ENCODE peak calls at places on chromosome 3, in nine cellular contexts. U is left ventricle myocardium inferior, D is progenitor cell of endocrine pancreas, P is foreskin fibroblast, M is HFF-Myc, F is endothelial cell, G is dorsolateral prefrontal cortex, R is B cell, Q is nephron progenitor cell. I is an unnamed sample.

GRCh38 chr3:149013726-149014125 is 22.4 kb downstream of the GYG1 start:
- DNase-seq in U (no peak), D (no peak), P (no peak), M (no peak), F (no peak), G (no peak), R (no peak), Q (no peak), I (no peak)

GRCh38 chr3:35639251-35640185 is at the start of gene ARPP21:
- DNase-seq in U (no peak), D (peak; percentile 19), P (peak; percentile 51), M (no peak), F (peak; percentile 41), G (peak; percentile 64), R (peak; percentile 43), Q (peak; percentile 64), I (no peak)

GRCh38 chr3:17258823-17259436 is 374.2 kb downstream of the PLCL2 start:
- DNase-seq in U (no peak), D (no peak), P (peak; percentile 58), M (peak; percentile 14), F (peak; percentile 23), G (no peak), R (peak; percentile 63), Q (peak; percentile 4), I (peak; percentile 7)

GRCh38 chr3:39707314-39707909 is 102.0 kb upstream of the MYRIP start:
- DNase-seq in U (no peak), D (no peak), P (peak; percentile 75), M (no peak), F (peak; percentile 26), G (no peak), R (peak; percentile 19), Q (no peak), I (peak; percentile 2)

GRCh38 chr3:122497425-122497824 is 17.3 kb downstream of the KPNA1 start:
- DNase-seq in U (no peak), D (no peak), P (peak; percentile 94), M (peak; percentile 77), F (no peak), G (no peak), R (no peak), Q (no peak), I (peak; percentile 82)

GRCh38 chr3:174333640-174334039 is 525.5 kb upstream of the NAALADL2 start:
- DNase-seq in U (no peak), D (no peak), P (no peak), M (no peak), F (no peak), G (no peak), R (no peak), Q (no peak), I (no peak)

GRCh38 chr3:157175678-157176077 is 15.7 kb upstream of the CCNL1 start:
- DNase-seq in U (no peak), D (no peak), P (peak; percentile 56), M (no peak), F (peak; percentile 23), G (no peak), R (no peak), Q (peak; percentile 37), I (no peak)

GRCh38 chr3:173945801-173946200 is 548.3 kb downstream of the NLGN1 start:
- DNase-seq in U (no peak), D (no peak), P (no peak), M (no peak), F (no peak), G (no peak), R (no peak), Q (no peak), I (no peak)

GRCh38 chr3:63067999-63068645 is 192.9 kb upstream of the CADPS start:
- DNase-seq in U (no peak), D (peak; percentile 52), P (peak; percentile 59), M (peak; percentile 33), F (peak; percentile 64), G (no peak), R (no peak), Q (peak; percentile 69), I (no peak)

GRCh38 chr3:61381745-61382392 is 130.6 kb upstream of the FHIT start:
- DNase-seq in U (no peak), D (no peak), P (peak; percentile 3), M (peak; percentile 2), F (no peak), G (no peak), R (peak; percentile 38), Q (no peak), I (no peak)

GRCh38 chr3:50415813-50416212 is 56.5 kb upstream of the TMEM115 start:
- DNase-seq in U (no peak), D (no peak), P (peak; percentile 14), M (no peak), F (no peak), G (no peak), R (no peak), Q (no peak), I (no peak)

GRCh38 chr3:50417637-50418033 is 58.3 kb upstream of the TMEM115 start:
- DNase-seq in U (no peak), D (no peak), P (no peak), M (no peak), F (no peak), G (no peak), R (no peak), Q (no peak), I (no peak)

GRCh38 chr3:50419595-50419994 is 60.3 kb upstream of the TMEM115 start:
- DNase-seq in U (no peak), D (no peak), P (no peak), M (no peak), F (no peak), G (no peak), R (no peak), Q (no peak), I (no peak)

GRCh38 chr3:50416736-50417636 is 57.7 kb upstream of the TMEM115 start:
- DNase-seq in U (no peak), D (no peak), P (no peak), M (no peak), F (no peak), G (no peak), R (no peak), Q (no peak), I (no peak)

DNA sequence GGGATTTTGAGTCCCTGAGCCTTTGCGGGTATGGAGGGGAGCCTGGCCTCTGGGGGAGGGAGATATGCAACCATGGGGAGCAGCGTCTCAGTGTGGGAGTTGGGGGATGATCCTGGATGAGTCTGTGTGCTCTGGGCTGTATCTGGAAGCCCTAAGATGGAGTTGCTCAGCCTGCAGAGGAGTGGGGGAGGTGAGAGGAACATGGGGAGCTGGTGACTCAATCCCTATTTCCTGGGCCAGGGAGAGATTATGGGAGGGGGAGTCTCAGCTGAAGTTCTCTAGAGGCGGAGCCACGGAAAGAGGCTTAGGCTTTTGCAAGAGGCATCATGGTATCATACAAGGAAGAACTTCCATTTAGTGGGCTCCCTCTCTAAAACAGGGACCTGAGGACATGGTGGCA is 59.5 kb upstream of the TMEM115 start:
- DNase-seq in U (no peak), D (no peak), P (no peak), M (no peak), F (no peak), G (no peak), R (no peak), Q (no peak), I (no peak)
- TF ChIP-seq CTCF in U (no peak), D (no peak), P (no peak), M (no peak), F (no peak), G (no peak), R (no peak), Q (no peak), I (no peak)

DNA sequence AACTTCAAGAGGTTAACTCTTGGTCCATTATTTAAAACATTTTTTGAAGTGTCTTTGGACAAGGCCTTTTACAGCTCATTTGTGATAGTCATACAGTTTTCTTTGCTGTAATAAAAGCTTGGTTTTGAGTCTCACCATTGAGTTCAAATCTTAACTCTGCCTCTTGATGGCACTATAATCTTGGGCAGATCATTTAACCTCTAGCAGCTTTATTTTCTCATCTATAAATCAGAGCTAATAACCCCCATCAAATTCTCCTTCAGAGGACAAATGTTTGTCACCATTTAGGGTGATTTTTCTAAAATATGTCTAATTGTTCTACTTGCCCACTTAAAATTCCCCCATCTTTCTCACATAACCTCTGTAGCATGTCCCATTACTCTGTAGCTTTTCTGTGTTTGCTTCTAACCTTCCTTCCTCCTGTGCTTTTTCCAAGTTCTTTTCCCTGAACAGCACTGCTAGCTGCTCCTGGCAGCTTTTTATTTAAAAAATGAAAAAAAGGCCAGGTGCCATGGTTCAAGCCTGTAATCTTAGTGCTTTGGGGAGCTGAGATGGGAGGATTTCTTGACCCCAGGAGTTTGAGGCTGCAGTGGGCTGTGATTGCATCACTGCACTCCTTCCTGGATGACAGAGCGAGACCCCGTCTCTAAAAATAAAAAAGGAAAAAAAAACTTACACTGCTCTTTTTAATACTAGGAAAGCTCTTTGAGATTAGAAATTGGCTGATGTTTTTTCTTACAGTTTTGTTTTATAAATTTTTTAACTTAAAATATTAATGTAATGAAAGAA is 28.5 kb downstream of the UBE2E1 start:
- DNase-seq in U (no peak), D (no peak), P (no peak), M (no peak), F (no peak), G (no peak), R (no peak), Q (no peak), I (no peak)
- TF ChIP-seq CTCF in U (peak; percentile 39), D (peak; percentile 12), P (peak; percentile 26), M (no peak), F (no peak), G (peak; percentile 57), R (peak; percentile 28), Q (peak; percentile 13), I (no peak)

DNA sequence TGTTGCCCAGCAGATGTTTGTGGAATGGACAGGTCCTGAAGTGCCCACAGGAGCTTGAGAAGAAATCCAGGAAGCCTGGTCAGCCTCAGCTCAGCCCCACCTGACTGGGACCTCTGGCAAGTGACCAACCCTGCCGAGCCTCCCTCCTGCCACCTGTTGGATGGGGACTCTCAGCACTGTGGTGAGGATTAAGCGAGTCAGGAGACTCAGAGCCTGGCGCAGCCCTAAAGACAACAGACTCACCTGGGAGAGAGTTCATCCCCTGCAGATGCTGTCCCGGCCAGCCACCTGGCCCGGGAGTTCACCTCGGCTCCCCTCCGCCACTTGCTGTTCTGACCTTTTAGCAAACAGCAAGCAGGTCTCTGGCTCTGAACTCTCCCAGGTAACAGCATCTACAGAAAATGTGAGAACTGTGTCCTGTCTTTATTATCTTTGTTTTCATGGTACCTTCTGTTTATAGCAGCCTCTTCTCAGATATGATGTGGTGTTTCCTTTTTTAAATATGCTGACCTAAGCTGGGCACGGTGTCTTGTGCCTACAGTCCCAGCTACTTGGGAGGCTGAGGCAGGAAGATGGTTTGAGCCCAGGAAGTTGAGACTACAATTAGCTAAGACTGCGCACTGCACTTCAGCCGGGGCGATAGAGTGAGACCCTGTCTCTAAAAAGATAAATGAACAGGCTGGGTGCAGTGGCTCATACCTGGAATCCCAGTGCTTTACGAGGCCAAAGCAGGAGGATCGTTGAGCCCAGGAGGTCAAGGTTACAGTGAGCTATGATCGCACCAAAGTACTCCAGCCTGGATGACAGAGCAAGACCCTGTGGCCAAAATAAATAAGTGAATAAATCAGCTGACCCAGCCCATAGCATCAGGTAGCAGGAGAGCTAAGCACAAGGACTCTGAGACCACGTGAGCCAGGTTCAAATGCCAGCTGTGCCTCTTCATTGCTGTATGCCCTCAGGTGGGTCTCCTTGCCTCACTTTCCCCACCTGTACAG is 32.4 kb upstream of the SLC6A6 start:
- DNase-seq in U (no peak), D (no peak), P (no peak), M (no peak), F (peak; percentile 21), G (no peak), R (no peak), Q (no peak), I (no peak)
- TF ChIP-seq CTCF in U (peak; percentile 28), D (peak; percentile 42), P (no peak), M (no peak), F (no peak), G (no peak), R (no peak), Q (no peak), I (no peak)

GRCh38 chr3:183560607-183561006 is 5.1 kb upstream of the KLHL6 start:
- DNase-seq in U (no peak), D (no peak), P (no peak), M (no peak), F (peak; percentile 17), G (no peak), R (peak; percentile 48), Q (no peak), I (no peak)
- TF ChIP-seq CTCF in U (peak; percentile 36), D (no peak), P (no peak), M (no peak), F (no peak), G (peak; percentile 25), R (peak; percentile 33), Q (no peak), I (no peak)